ENCODE peak calls at places on chromosome X, in five cellular contexts. One of them, this sample, is unnamed.

GRCh38 chrX:111265506-111265905 is 4.8 kb downstream of the CAPN6 start:
- DNase-seq in KBM-7: no peak
- DNase-seq in H1: no peak
- DNase-seq in heart left ventricle: no peak
- DNase-seq in NAMALWA: no peak
- DNase-seq in this sample: no peak

GRCh38 chrX:118727686-118728339 is 407 bp downstream of the IL13RA1 start:
- DNase-seq in KBM-7: no peak
- DNase-seq in H1: no peak
- DNase-seq in heart left ventricle: peak; percentile 48
- DNase-seq in NAMALWA: no peak
- DNase-seq in this sample: peak; percentile 60

GRCh38 chrX:154021131-154021611 is 1.5 kb upstream of the IRAK1 start:
- DNase-seq in KBM-7: no peak
- DNase-seq in H1: no peak
- DNase-seq in heart left ventricle: no peak
- DNase-seq in NAMALWA: peak; percentile 7
- DNase-seq in this sample: no peak

GRCh38 chrX:7146703-7147430 is 645 bp upstream of the STS start:
- DNase-seq in KBM-7: no peak
- DNase-seq in H1: no peak
- DNase-seq in heart left ventricle: no peak
- DNase-seq in NAMALWA: peak; percentile 61
- DNase-seq in this sample: no peak

GRCh38 chrX:23662853-23663252 is 4.4 kb upstream of the PRDX4 start:
- DNase-seq in KBM-7: no peak
- DNase-seq in H1: no peak
- DNase-seq in heart left ventricle: no peak
- DNase-seq in NAMALWA: no peak
- DNase-seq in this sample: no peak

GRCh38 chrX:47204970-47205369 is 11.3 kb downstream of the UBA1 start:
- DNase-seq in KBM-7: no peak
- DNase-seq in H1: no peak
- DNase-seq in heart left ventricle: no peak
- DNase-seq in NAMALWA: no peak
- DNase-seq in this sample: peak; percentile 0

GRCh38 chrX:107829880-107830279 is 4.2 kb downstream of the MID2 start:
- DNase-seq in KBM-7: no peak
- DNase-seq in H1: no peak
- DNase-seq in heart left ventricle: no peak
- DNase-seq in NAMALWA: no peak
- DNase-seq in this sample: no peak

GRCh38 chrX:25028726-25029125 is 13.0 kb upstream of the ARX start:
- DNase-seq in KBM-7: no peak
- DNase-seq in H1: no peak
- DNase-seq in heart left ventricle: no peak
- DNase-seq in NAMALWA: no peak
- DNase-seq in this sample: no peak